ENCODE peak calls at places on chromosomes 2 and 18, in six cellular contexts. One of them, this sample, is unnamed.

GRCh38 chr2:190405069-190405468 is 3.1 kb upstream of the MFSD6 start:
- DNase-seq in Karpas-422: no peak
- DNase-seq in GM23248: peak; percentile 17
- DNase-seq in PC-3: no peak
- DNase-seq in fibroblast of lung: no peak
- DNase-seq in mesendoderm: no peak
- DNase-seq in this sample: no peak

GRCh38 chr2:210225461-210225798 is 183 bp upstream of the ACADL start:
- DNase-seq in Karpas-422: no peak
- DNase-seq in GM23248: peak; percentile 32
- DNase-seq in PC-3: no peak
- DNase-seq in fibroblast of lung: peak; percentile 30
- DNase-seq in mesendoderm: peak; percentile 67
- DNase-seq in this sample: peak; percentile 18

GRCh38 chr2:75200140-75200985 is 1.0 kb upstream of the TACR1 start:
- DNase-seq in Karpas-422: no peak
- DNase-seq in GM23248: peak; percentile 65
- DNase-seq in PC-3: peak; percentile 52
- DNase-seq in fibroblast of lung: peak; percentile 42
- DNase-seq in mesendoderm: peak; percentile 59
- DNase-seq in this sample: no peak

GRCh38 chr2:7744827-7745226 is 827.6 kb downstream of the RNF144A start:
- DNase-seq in Karpas-422: no peak
- DNase-seq in GM23248: peak; percentile 10
- DNase-seq in PC-3: peak; percentile 55
- DNase-seq in fibroblast of lung: no peak
- DNase-seq in mesendoderm: no peak
- DNase-seq in this sample: no peak

GRCh38 chr18:79642626-79643025 is 37.0 kb upstream of the CTDP1 start:
- DNase-seq in Karpas-422: no peak
- DNase-seq in GM23248: no peak
- DNase-seq in PC-3: no peak
- DNase-seq in fibroblast of lung: peak; percentile 13
- DNase-seq in mesendoderm: no peak
- DNase-seq in this sample: no peak

GRCh38 chr2:86223098-86223681 is 23.9 kb downstream of the MRPL35 start:
- DNase-seq in Karpas-422: no peak
- DNase-seq in GM23248: peak; percentile 76
- DNase-seq in PC-3: no peak
- DNase-seq in fibroblast of lung: peak; percentile 68
- DNase-seq in mesendoderm: peak; percentile 45
- DNase-seq in this sample: peak; percentile 29

GRCh38 chr18:32674491-32674890 is 98.3 kb downstream of the KLHL14 start:
- DNase-seq in Karpas-422: no peak
- DNase-seq in GM23248: peak; percentile 19
- DNase-seq in PC-3: peak; percentile 17
- DNase-seq in fibroblast of lung: no peak
- DNase-seq in mesendoderm: peak; percentile 38
- DNase-seq in this sample: no peak

GRCh38 chr2:168849610-168850009 is 40.6 kb downstream of the SPC25 start:
- DNase-seq in Karpas-422: no peak
- DNase-seq in GM23248: peak; percentile 18
- DNase-seq in PC-3: no peak
- DNase-seq in fibroblast of lung: peak; percentile 47
- DNase-seq in mesendoderm: peak; percentile 52
- DNase-seq in this sample: peak; percentile 55

GRCh38 chr2:191899442-191899841 is 52.6 kb upstream of the CAVIN2 start:
- DNase-seq in Karpas-422: no peak
- DNase-seq in GM23248: peak; percentile 93
- DNase-seq in PC-3: peak; percentile 87
- DNase-seq in fibroblast of lung: peak; percentile 93
- DNase-seq in mesendoderm: no peak
- DNase-seq in this sample: no peak

GRCh38 chr2:212902421-212902820 is 249.0 kb downstream of the IKZF2 start:
- DNase-seq in Karpas-422: no peak
- DNase-seq in GM23248: no peak
- DNase-seq in PC-3: no peak
- DNase-seq in fibroblast of lung: no peak
- DNase-seq in mesendoderm: no peak
- DNase-seq in this sample: no peak

GRCh38 chr18:59140287-59140885 is 702 bp downstream of the SEC11C start:
- DNase-seq in Karpas-422: peak; percentile 71
- DNase-seq in GM23248: peak; percentile 61
- DNase-seq in PC-3: peak; percentile 55
- DNase-seq in fibroblast of lung: peak; percentile 29
- DNase-seq in mesendoderm: peak; percentile 56
- DNase-seq in this sample: peak; percentile 30

GRCh38 chr2:120940319-120940696 is 204.6 kb downstream of the GLI2 start:
- DNase-seq in Karpas-422: no peak
- DNase-seq in GM23248: no peak
- DNase-seq in PC-3: no peak
- DNase-seq in fibroblast of lung: no peak
- DNase-seq in mesendoderm: no peak
- DNase-seq in this sample: no peak

GRCh38 chr2:120940726-120941256 is 205.1 kb downstream of the GLI2 start:
- DNase-seq in Karpas-422: no peak
- DNase-seq in GM23248: no peak
- DNase-seq in PC-3: no peak
- DNase-seq in fibroblast of lung: no peak
- DNase-seq in mesendoderm: no peak
- DNase-seq in this sample: no peak

GRCh38 chr2:120941571-120941970 is 205.9 kb downstream of the GLI2 start:
- DNase-seq in Karpas-422: no peak
- DNase-seq in GM23248: no peak
- DNase-seq in PC-3: no peak
- DNase-seq in fibroblast of lung: no peak
- DNase-seq in mesendoderm: no peak
- DNase-seq in this sample: no peak

GRCh38 chr2:120938132-120938771 is 202.6 kb downstream of the GLI2 start:
- DNase-seq in Karpas-422: no peak
- DNase-seq in GM23248: peak; percentile 48
- DNase-seq in PC-3: no peak
- DNase-seq in fibroblast of lung: peak; percentile 27
- DNase-seq in mesendoderm: peak; percentile 79
- DNase-seq in this sample: peak; percentile 46

GRCh38 chr2:120939595-120940318 is 204.1 kb downstream of the GLI2 start:
- DNase-seq in Karpas-422: peak; percentile 36
- DNase-seq in GM23248: peak; percentile 96
- DNase-seq in PC-3: peak; percentile 34
- DNase-seq in fibroblast of lung: peak; percentile 89
- DNase-seq in mesendoderm: peak; percentile 85
- DNase-seq in this sample: no peak
- H3K9ac ChIP-seq in Karpas-422: no peak overlapping the region
- H3K9ac ChIP-seq in GM23248: peak overlapping the region; percentile 70
- H3K9ac ChIP-seq in PC-3: no peak overlapping the region
- H3K9ac ChIP-seq in fibroblast of lung: no peak overlapping the region
- H3K9ac ChIP-seq in mesendoderm: no peak overlapping the region
- H3K9ac ChIP-seq in this sample: no peak overlapping the region

GRCh38 chr18:11055721-11056120 is 93.6 kb downstream of the PIEZO2 start:
- DNase-seq in Karpas-422: no peak
- DNase-seq in GM23248: no peak
- DNase-seq in PC-3: no peak
- DNase-seq in fibroblast of lung: no peak
- DNase-seq in mesendoderm: no peak
- DNase-seq in this sample: no peak

GRCh38 chr18:11050966-11051365 is 98.4 kb downstream of the PIEZO2 start:
- DNase-seq in Karpas-422: no peak
- DNase-seq in GM23248: no peak
- DNase-seq in PC-3: no peak
- DNase-seq in fibroblast of lung: no peak
- DNase-seq in mesendoderm: no peak
- DNase-seq in this sample: no peak

GRCh38 chr18:11051462-11051861 is 97.9 kb downstream of the PIEZO2 start:
- DNase-seq in Karpas-422: no peak
- DNase-seq in GM23248: no peak
- DNase-seq in PC-3: no peak
- DNase-seq in fibroblast of lung: no peak
- DNase-seq in mesendoderm: no peak
- DNase-seq in this sample: no peak

GRCh38 chr18:11053293-11053692 is 96.1 kb downstream of the PIEZO2 start:
- DNase-seq in Karpas-422: no peak
- DNase-seq in GM23248: no peak
- DNase-seq in PC-3: no peak
- DNase-seq in fibroblast of lung: no peak
- DNase-seq in mesendoderm: no peak
- DNase-seq in this sample: no peak

DNA sequence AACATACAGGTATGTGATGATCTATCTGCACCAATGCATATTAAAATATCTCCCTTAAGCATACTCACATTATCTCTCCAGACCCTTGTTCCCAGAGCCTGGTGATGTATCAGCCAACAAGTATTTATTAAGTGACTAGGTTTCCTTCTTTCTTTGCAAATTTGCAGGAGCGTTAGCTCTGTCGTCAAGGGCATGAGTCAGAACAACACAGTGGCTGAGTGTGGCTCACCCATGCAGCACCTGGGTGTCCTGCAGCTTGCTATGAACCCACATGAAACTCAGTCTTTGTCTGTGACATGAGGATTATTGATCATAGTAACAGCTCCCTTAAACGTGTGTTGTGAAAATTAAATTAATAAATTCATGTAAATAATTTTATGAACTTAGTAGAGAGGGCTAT is 96.6 kb downstream of the PIEZO2 start:
- DNase-seq in Karpas-422: no peak
- DNase-seq in GM23248: peak; percentile 13
- DNase-seq in PC-3: no peak
- DNase-seq in fibroblast of lung: peak; percentile 36
- DNase-seq in mesendoderm: peak; percentile 49
- DNase-seq in this sample: no peak
- H3K27ac ChIP-seq in Karpas-422: no peak overlapping the region
- H3K27ac ChIP-seq in GM23248: no peak overlapping the region
- H3K27ac ChIP-seq in PC-3: no peak overlapping the region
- H3K27ac ChIP-seq in fibroblast of lung: no peak overlapping the region
- H3K27ac ChIP-seq in mesendoderm: no peak overlapping the region
- H3K27ac ChIP-seq in this sample: no peak overlapping the region

DNA sequence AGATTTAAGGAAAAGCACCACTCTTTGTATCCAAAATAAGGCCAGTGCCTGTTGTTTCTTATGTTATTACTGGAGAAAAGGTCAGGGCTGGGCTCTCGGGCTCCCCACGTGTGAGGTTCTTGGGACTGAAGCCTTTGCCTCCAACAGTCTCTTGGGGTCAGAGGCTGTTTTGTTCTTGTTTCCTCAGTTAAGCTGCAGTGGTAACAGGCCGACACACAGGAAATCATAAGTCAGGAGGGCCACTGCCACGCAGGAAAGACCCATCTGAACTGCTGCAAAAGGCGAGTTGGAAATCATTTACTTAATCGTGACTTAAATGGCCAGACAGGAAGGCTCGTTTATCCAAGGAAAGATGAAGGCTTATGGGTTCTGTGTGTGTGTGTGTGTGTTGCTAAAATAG is 30.3 kb upstream of the IL37 start:
- DNase-seq in Karpas-422: peak; percentile 14
- DNase-seq in GM23248: no peak
- DNase-seq in PC-3: no peak
- DNase-seq in fibroblast of lung: no peak
- DNase-seq in mesendoderm: no peak
- DNase-seq in this sample: no peak
- H3K9ac ChIP-seq in Karpas-422: no peak overlapping the region
- H3K9ac ChIP-seq in GM23248: no peak overlapping the region
- H3K9ac ChIP-seq in PC-3: peak overlapping the region; percentile 85
- H3K9ac ChIP-seq in fibroblast of lung: no peak overlapping the region
- H3K9ac ChIP-seq in mesendoderm: no peak overlapping the region
- H3K9ac ChIP-seq in this sample: no peak overlapping the region

GRCh38 chr2:237345891-237346640 is 67.9 kb downstream of the COL6A3 start:
- DNase-seq in Karpas-422: no peak
- DNase-seq in GM23248: peak; percentile 71
- DNase-seq in PC-3: peak; percentile 2
- DNase-seq in fibroblast of lung: no peak
- DNase-seq in mesendoderm: no peak
- DNase-seq in this sample: no peak

GRCh38 chr2:237343993-237344392 is 70.0 kb downstream of the COL6A3 start:
- DNase-seq in Karpas-422: no peak
- DNase-seq in GM23248: no peak
- DNase-seq in PC-3: no peak
- DNase-seq in fibroblast of lung: no peak
- DNase-seq in mesendoderm: no peak
- DNase-seq in this sample: no peak

GRCh38 chr2:237337586-237337985 is 76.4 kb downstream of the COL6A3 start:
- DNase-seq in Karpas-422: no peak
- DNase-seq in GM23248: no peak
- DNase-seq in PC-3: no peak
- DNase-seq in fibroblast of lung: no peak
- DNase-seq in mesendoderm: no peak
- DNase-seq in this sample: no peak

GRCh38 chr2:237344972-237345870 is 68.7 kb downstream of the COL6A3 start:
- DNase-seq in Karpas-422: no peak
- DNase-seq in GM23248: no peak
- DNase-seq in PC-3: no peak
- DNase-seq in fibroblast of lung: no peak
- DNase-seq in mesendoderm: no peak
- DNase-seq in this sample: no peak

DNA sequence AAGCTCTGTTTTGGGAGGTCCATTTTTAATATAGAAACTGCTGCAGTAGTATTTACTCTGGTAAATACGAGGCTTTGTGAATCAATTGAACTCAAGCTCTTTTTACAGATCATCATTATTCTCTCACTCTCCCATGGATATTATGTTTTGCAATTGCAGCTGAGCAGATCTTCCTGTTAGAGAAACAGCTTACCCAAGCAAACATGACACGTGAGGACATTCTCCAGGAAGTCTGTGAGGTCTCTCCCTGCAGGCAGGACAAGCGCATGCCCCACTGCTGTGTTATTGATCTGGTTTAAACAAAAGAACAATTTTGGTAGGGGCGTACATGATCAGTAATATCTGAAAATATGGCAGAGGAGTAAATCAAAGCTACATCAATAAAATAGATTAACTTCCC is 72.1 kb downstream of the COL6A3 start:
- DNase-seq in Karpas-422: no peak
- DNase-seq in GM23248: peak; percentile 50
- DNase-seq in PC-3: no peak
- DNase-seq in fibroblast of lung: peak; percentile 70
- DNase-seq in mesendoderm: no peak
- DNase-seq in this sample: no peak
- H3K27ac ChIP-seq in Karpas-422: no peak overlapping the region
- H3K27ac ChIP-seq in GM23248: peak overlapping the region; percentile 28
- H3K27ac ChIP-seq in PC-3: no peak overlapping the region
- H3K27ac ChIP-seq in fibroblast of lung: no peak overlapping the region
- H3K27ac ChIP-seq in mesendoderm: no peak overlapping the region
- H3K27ac ChIP-seq in this sample: no peak overlapping the region

GRCh38 chr2:162113088-162113770 is 38.8 kb downstream of the GCG start:
- DNase-seq in Karpas-422: no peak
- DNase-seq in GM23248: no peak
- DNase-seq in PC-3: no peak
- DNase-seq in fibroblast of lung: no peak
- DNase-seq in mesendoderm: peak; percentile 83
- DNase-seq in this sample: no peak
- H3K9ac ChIP-seq in Karpas-422: no peak overlapping the region
- H3K9ac ChIP-seq in GM23248: no peak overlapping the region
- H3K9ac ChIP-seq in PC-3: no peak overlapping the region
- H3K9ac ChIP-seq in fibroblast of lung: no peak overlapping the region
- H3K9ac ChIP-seq in mesendoderm: no peak overlapping the region
- H3K9ac ChIP-seq in this sample: no peak overlapping the region